ENCODE peak calls at places on chromosome 9, in seven cellular contexts. V is colonic mucosa; J is CD8-positive, alpha-beta T cell; U is cardiac muscle cell; X is neural progenitor cell; D is adrenal gland; C is dorsolateral prefrontal cortex. Y is an unnamed sample.

GRCh38 chr9:7376838-7377237 is 422.7 kb downstream of the DMAC1 start:
- DNase-seq in V (no peak), C (no peak), U (no peak), D (no peak), J (no peak), X (no peak), Y (no peak)

GRCh38 chr9:111038336-111039202 is at the start of gene LPAR1:
- DNase-seq in J (no peak), D (peak; percentile 36), U (peak; percentile 75), X (peak; percentile 89), V (peak; percentile 79), C (peak; percentile 50), Y (peak; percentile 28)

GRCh38 chr9:134432471-134432870 is 106.2 kb downstream of the RXRA start:
- DNase-seq in X (no peak), J (no peak), V (no peak), C (no peak), U (no peak), D (no peak), Y (no peak)

GRCh38 chr9:99076483-99077171 is 28.3 kb upstream of the TGFBR1 start:
- DNase-seq in X (no peak), D (no peak), V (no peak), J (peak; percentile 79), C (no peak), U (no peak), Y (no peak)

GRCh38 chr9:136943291-136944093 is 1.0 kb downstream of the FBXW5 start:
- DNase-seq in C (no peak), U (peak; percentile 57), D (peak; percentile 48), V (no peak), J (peak; percentile 48), X (peak; percentile 67), Y (peak; percentile 48)

GRCh38 chr9:87684627-87685204 is 41.2 kb upstream of the CTSL start:
- DNase-seq in X (peak; percentile 61), V (peak; percentile 73), D (peak; percentile 59), U (peak; percentile 57), J (no peak), C (peak; percentile 69), Y (no peak)

GRCh38 chr9:124015661-124016131 is 4.1 kb downstream of the LHX2 start:
- DNase-seq in C (no peak), U (no peak), V (no peak), D (no peak), J (no peak), X (peak; percentile 50), Y (no peak)

GRCh38 chr9:117334101-117334500 is 80.8 kb downstream of the ASTN2 start:
- DNase-seq in X (peak; percentile 30), J (no peak), U (peak; percentile 56), D (no peak), C (no peak), V (no peak), Y (no peak)

GRCh38 chr9:96453625-96454024 is 3.7 kb downstream of the HABP4 start:
- DNase-seq in C (peak; percentile 40), D (peak; percentile 20), U (peak; percentile 27), J (no peak), V (no peak), X (peak; percentile 24), Y (no peak)

GRCh38 chr9:92444841-92445240 is 20.6 kb upstream of the OMD start:
- DNase-seq in J (no peak), C (no peak), V (no peak), X (no peak), U (no peak), D (no peak), Y (no peak)

GRCh38 chr9:109319072-109319630 is 1.7 kb downstream of the EPB41L4B start:
- DNase-seq in D (peak; percentile 33), V (peak; percentile 63), C (no peak), X (peak; percentile 49), U (peak; percentile 19), J (no peak), Y (no peak)

GRCh38 chr9:121735792-121736130 is 84.3 kb downstream of the DAB2IP start:
- DNase-seq in C (no peak), V (no peak), X (no peak), J (no peak), U (peak; percentile 30), D (no peak), Y (no peak)
- H3K4me3 ChIP-seq in C (peak overlapping the region; percentile 31), V (peak overlapping the region; percentile 44), X (peak overlapping the region; percentile 63), J (no peak overlapping the region), U (peak overlapping the region; percentile 27), D (no peak overlapping the region), Y (peak overlapping the region; percentile 54)

DNA sequence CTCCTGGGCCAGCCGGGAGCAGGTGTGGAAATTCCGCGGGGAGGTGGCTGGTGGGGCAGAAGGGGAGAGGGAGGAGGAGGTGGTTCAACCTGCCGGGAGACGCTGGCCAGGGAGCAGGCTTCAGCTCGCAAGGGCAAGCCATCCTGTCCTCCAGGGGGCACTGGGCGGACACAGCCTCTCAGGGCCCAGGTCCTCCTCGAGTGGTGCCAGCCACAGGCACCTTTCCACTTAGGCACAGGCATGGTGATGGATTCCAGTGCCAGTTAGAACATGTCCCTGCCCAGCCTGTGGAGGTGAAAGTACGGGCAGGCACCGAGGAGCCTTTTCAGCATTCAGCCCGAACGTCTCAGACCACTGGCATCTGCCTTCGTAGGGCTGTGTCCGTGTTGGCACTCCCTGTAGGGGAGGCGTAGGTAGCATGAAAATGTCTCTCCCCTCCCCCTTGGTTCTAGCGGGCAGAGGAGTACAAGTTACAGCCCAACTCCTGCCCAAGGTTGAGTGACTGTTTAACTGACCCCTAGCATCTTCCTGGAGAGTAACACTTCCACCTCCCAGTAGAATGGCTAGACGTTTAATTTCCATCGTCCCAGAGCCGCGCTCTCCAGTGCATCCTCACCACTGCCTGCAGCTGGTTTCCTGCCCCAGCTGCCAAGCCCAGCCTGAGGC is 48.9 kb downstream of the DAB2IP start:
- DNase-seq in V (peak; percentile 71), D (peak; percentile 64), X (peak; percentile 69), U (peak; percentile 26), J (peak; percentile 51), C (peak; percentile 50), Y (peak; percentile 94)
- H3K27ac ChIP-seq in V (peak overlapping the region; percentile 27), D (peak overlapping the region; percentile 40), X (no peak overlapping the region), U (no peak overlapping the region), J (no peak overlapping the region), C (peak overlapping the region; percentile 85), Y (peak overlapping the region; percentile 77)

GRCh38 chr9:86287013-86287412 is 4.7 kb upstream of the ISCA1 start:
- DNase-seq in X (peak; percentile 82), U (peak; percentile 49), J (no peak), D (peak; percentile 66), V (no peak), C (no peak), Y (no peak)
- TF ChIP-seq CTCF in X (peak; percentile 61), U (peak; percentile 49), J (no peak), D (no peak), V (no peak), C (no peak), Y (no peak)

GRCh38 chr9:82890401-82890800 is 172.5 kb downstream of the RASEF start:
- DNase-seq in D (no peak), J (no peak), U (no peak), X (no peak), C (no peak), V (no peak), Y (no peak)
- H3K4me3 ChIP-seq in D (no peak overlapping the region), J (no peak overlapping the region), U (no peak overlapping the region), X (no peak overlapping the region), C (no peak overlapping the region), V (no peak overlapping the region), Y (no peak overlapping the region)

Y was measured in gastrocnemius medialis.